ENCODE peak calls at places on chromosomes 7 and 10, in seven cellular contexts. P, F, I, Y, J, N and Z are unnamed samples.

GRCh38 chr7:72785166-72785955 is 42.6 kb downstream of the TYW1B start:
- DNase-seq in P (peak; percentile 17), F (no peak), I (peak; percentile 28), Y (no peak), J (no peak), N (no peak), Z (peak; percentile 39)

GRCh38 chr7:117113871-117114270 is 160.6 kb downstream of the ST7 start:
- DNase-seq in P (no peak), F (no peak), I (no peak), Y (no peak), J (no peak), N (no peak), Z (no peak)

GRCh38 chr10:35447693-35448407 is 111.5 kb downstream of the CCNY start:
- DNase-seq in P (peak; percentile 53), F (peak; percentile 71), I (peak; percentile 57), Y (peak; percentile 90), J (peak; percentile 20), N (peak; percentile 47), Z (no peak)

GRCh38 chr10:102413053-102413705 is 5.4 kb downstream of the PSD start:
- DNase-seq in P (peak; percentile 32), F (no peak), I (no peak), Y (peak; percentile 56), J (no peak), N (no peak), Z (no peak)

GRCh38 chr10:14016011-14016536 is 314.6 kb downstream of the FRMD4A start:
- DNase-seq in P (no peak), F (peak; percentile 72), I (no peak), Y (peak; percentile 63), J (no peak), N (no peak), Z (no peak)

GRCh38 chr10:76388321-76388720 is 956.9 kb downstream of the LRMDA start:
- DNase-seq in P (no peak), F (no peak), I (no peak), Y (peak; percentile 5), J (no peak), N (no peak), Z (no peak)

GRCh38 chr7:25260862-25261454 is 32.7 kb upstream of the NPVF start:
- DNase-seq in P (peak; percentile 31), F (no peak), I (no peak), Y (peak; percentile 66), J (no peak), N (peak; percentile 78), Z (no peak)

GRCh38 chr10:14681305-14681704 is 93.4 kb downstream of the FAM107B start:
- DNase-seq in P (no peak), F (no peak), I (no peak), Y (no peak), J (no peak), N (no peak), Z (no peak)

GRCh38 chr7:113392841-113393540 is 274.6 kb upstream of the SMIM30 start:
- DNase-seq in P (no peak), F (no peak), I (no peak), Y (no peak), J (no peak), N (no peak), Z (no peak)

GRCh38 chr7:130441408-130441854 is 615 bp upstream of the CEP41 start:
- DNase-seq in P (peak; percentile 32), F (no peak), I (no peak), Y (no peak), J (peak; percentile 30), N (peak; percentile 31), Z (no peak)

GRCh38 chr10:22573820-22574569 is 140.4 kb downstream of the PIP4K2A start:
- DNase-seq in P (peak; percentile 11), F (peak; percentile 30), I (no peak), Y (peak; percentile 53), J (no peak), N (peak; percentile 54), Z (no peak)

GRCh38 chr10:52701647-52702046 is 70.9 kb downstream of the MBL2 start:
- DNase-seq in P (no peak), F (no peak), I (no peak), Y (no peak), J (no peak), N (no peak), Z (no peak)

GRCh38 chr10:1196656-1197055 is 140.5 kb downstream of the WDR37 start:
- DNase-seq in P (no peak), F (no peak), I (no peak), Y (no peak), J (no peak), N (no peak), Z (no peak)

GRCh38 chr7:16982640-16983103 is 100.9 kb upstream of the AGR3 start:
- DNase-seq in P (peak; percentile 58), F (peak; percentile 42), I (peak; percentile 12), Y (peak; percentile 78), J (peak; percentile 23), N (peak; percentile 75), Z (no peak)

GRCh38 chr7:142587578-142588191 is 161.6 kb upstream of the PRSS1 start:
- DNase-seq in P (peak; percentile 82), F (peak; percentile 22), I (no peak), Y (peak; percentile 78), J (no peak), N (peak; percentile 61), Z (no peak)
- TF ChIP-seq CTCF in P (peak; percentile 85), F (no peak), I (peak; percentile 88), Y (peak; percentile 93), J (no peak), N (peak; percentile 62), Z (peak; percentile 97)

DNA sequence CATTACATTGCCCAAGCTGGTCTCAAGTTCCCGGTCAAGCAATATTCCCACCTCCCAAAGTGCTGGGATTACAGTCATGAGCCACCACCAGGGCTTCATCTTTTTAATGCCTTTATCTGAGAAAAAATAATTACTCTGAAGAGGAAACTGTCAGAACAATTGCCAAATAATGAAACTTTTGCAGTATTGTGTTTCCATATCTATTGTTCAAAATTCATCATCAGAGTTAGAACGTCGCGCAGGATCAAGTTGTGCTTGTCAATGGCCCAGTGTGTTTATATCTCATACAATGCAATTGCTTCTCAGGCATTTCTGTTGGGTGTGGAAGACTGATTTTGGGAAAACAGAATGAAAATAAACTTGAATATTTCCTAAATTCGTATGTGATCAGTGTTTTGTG is 143.1 kb downstream of the ARID5B start:
- DNase-seq in P (no peak), F (no peak), I (no peak), Y (no peak), J (no peak), N (no peak), Z (no peak)
- H3K4me3 ChIP-seq in P (no peak overlapping the region), F (no peak overlapping the region), I (no peak overlapping the region), Y (no peak overlapping the region), J (no peak overlapping the region), N (no peak overlapping the region), Z (no peak overlapping the region)

DNA sequence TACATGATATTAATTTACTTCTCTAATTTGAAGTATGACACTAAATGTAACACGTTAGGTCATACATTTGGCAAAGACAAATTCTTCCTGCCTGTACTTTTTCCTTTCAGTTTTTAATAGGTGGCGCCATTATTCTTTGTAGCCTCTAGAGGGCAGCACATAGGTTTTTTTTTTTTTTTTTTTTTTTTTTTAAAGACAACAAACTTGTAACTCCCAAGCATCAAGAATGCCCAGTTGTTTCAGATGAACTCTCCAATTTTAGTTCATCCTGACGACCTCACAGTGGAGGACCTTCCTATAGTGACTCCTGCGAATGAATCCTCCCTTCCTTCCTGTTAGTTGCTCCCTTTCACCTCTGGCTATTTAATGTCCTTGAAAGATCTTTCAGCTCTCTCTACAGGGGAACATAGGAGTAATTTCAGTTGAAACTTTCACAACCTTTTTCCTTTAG is 139.3 kb upstream of the HDAC9 start:
- DNase-seq in P (peak; percentile 31), F (no peak), I (no peak), Y (peak; percentile 64), J (no peak), N (peak; percentile 69), Z (no peak)
- TF ChIP-seq CTCF in P (peak; percentile 55), F (peak; percentile 74), I (peak; percentile 49), Y (peak; percentile 49), J (no peak), N (peak; percentile 84), Z (peak; percentile 69)

GRCh38 chr7:100578246-100579183 is 4.8 kb upstream of the SAP25 start:
- DNase-seq in P (no peak), F (no peak), I (no peak), Y (no peak), J (no peak), N (no peak), Z (no peak)

GRCh38 chr7:100577103-100577502 is 3.4 kb upstream of the SAP25 start:
- DNase-seq in P (no peak), F (no peak), I (no peak), Y (no peak), J (peak; percentile 21), N (no peak), Z (no peak)

GRCh38 chr7:100576384-100576993 is 2.8 kb upstream of the SAP25 start:
- DNase-seq in P (no peak), F (no peak), I (no peak), Y (no peak), J (no peak), N (no peak), Z (no peak)

GRCh38 chr7:100575746-100576383 is 2.2 kb upstream of the SAP25 start:
- DNase-seq in P (no peak), F (no peak), I (no peak), Y (no peak), J (peak; percentile 22), N (no peak), Z (no peak)

GRCh38 chr7:100577507-100577906 is 3.8 kb upstream of the SAP25 start:
- DNase-seq in P (no peak), F (no peak), I (no peak), Y (no peak), J (no peak), N (no peak), Z (no peak)
- H3K4me3 ChIP-seq in P (no peak overlapping the region), F (no peak overlapping the region), I (no peak overlapping the region), Y (no peak overlapping the region), J (no peak overlapping the region), N (no peak overlapping the region), Z (no peak overlapping the region)

GRCh38 chr10:95290801-95291633 is at the start of gene PDLIM1:
- DNase-seq in P (no peak), F (peak; percentile 47), I (no peak), Y (peak; percentile 74), J (peak; percentile 42), N (no peak), Z (no peak)
- TF ChIP-seq CTCF in P (peak; percentile 29), F (peak; percentile 24), I (no peak), Y (no peak), J (no peak), N (no peak), Z (peak; percentile 21)

GRCh38 chr7:156000601-156001396 is 188.5 kb upstream of the SHH start:
- DNase-seq in P (no peak), F (no peak), I (no peak), Y (no peak), J (no peak), N (no peak), Z (no peak)
- H3K4me3 ChIP-seq in P (no peak overlapping the region), F (no peak overlapping the region), I (no peak overlapping the region), Y (no peak overlapping the region), J (no peak overlapping the region), N (no peak overlapping the region), Z (no peak overlapping the region)